ENCODE peak calls at places on chromosomes 1 and 21, in four cellular contexts. One of them, this sample, is unnamed.

GRCh38 chr1:26703466-26703865 is 7.7 kb downstream of the ARID1A start:
- DNase-seq in psoas muscle: no peak
- DNase-seq in endothelial cell: no peak
- DNase-seq in GM13976: no peak
- DNase-seq in this sample: no peak

GRCh38 chr1:185355947-185356346 is 38.9 kb upstream of the IVNS1ABP start:
- DNase-seq in endothelial cell: no peak
- DNase-seq in GM13976: no peak
- DNase-seq in psoas muscle: no peak
- DNase-seq in this sample: no peak

GRCh38 chr21:40507978-40508377 is 339.0 kb downstream of the DSCAM start:
- DNase-seq in GM13976: no peak
- DNase-seq in psoas muscle: no peak
- DNase-seq in endothelial cell: no peak
- DNase-seq in this sample: no peak

GRCh38 chr1:85599076-85599491 is 18.5 kb downstream of the CCN1 start:
- DNase-seq in GM13976: no peak
- DNase-seq in endothelial cell: no peak
- DNase-seq in psoas muscle: peak
- DNase-seq in this sample: no peak

GRCh38 chr1:208045410-208046252 is 134.7 kb upstream of the CD34 start:
- DNase-seq in endothelial cell: no peak
- DNase-seq in psoas muscle: no peak
- DNase-seq in GM13976: no peak
- DNase-seq in this sample: no peak

GRCh38 chr1:182608850-182609610 is 4.8 kb upstream of the RGS16 start:
- DNase-seq in GM13976: no peak
- DNase-seq in endothelial cell: no peak
- DNase-seq in psoas muscle: no peak
- DNase-seq in this sample: no peak

GRCh38 chr1:6459850-6460265 is 6.1 kb downstream of the TNFRSF25 start:
- DNase-seq in psoas muscle: no peak
- DNase-seq in GM13976: no peak
- DNase-seq in endothelial cell: no peak
- DNase-seq in this sample: peak

GRCh38 chr1:206517784-206518183 is 10.5 kb downstream of the RASSF5 start:
- DNase-seq in GM13976: no peak
- DNase-seq in endothelial cell: no peak
- DNase-seq in psoas muscle: no peak
- DNase-seq in this sample: no peak

GRCh38 chr21:45261093-45261492 is 26.6 kb downstream of the POFUT2 start:
- DNase-seq in psoas muscle: no peak
- DNase-seq in endothelial cell: no peak
- DNase-seq in GM13976: no peak
- DNase-seq in this sample: no peak

GRCh38 chr1:226619031-226619430 is 70.5 kb downstream of the STUM start:
- DNase-seq in psoas muscle: no peak
- DNase-seq in GM13976: no peak
- DNase-seq in endothelial cell: no peak
- DNase-seq in this sample: no peak

GRCh38 chr1:236808564-236809130 is 13.6 kb downstream of the MTR start:
- DNase-seq in GM13976: no peak
- DNase-seq in endothelial cell: no peak
- DNase-seq in psoas muscle: no peak
- DNase-seq in this sample: no peak

GRCh38 chr1:61448934-61449368 is 276.0 kb downstream of the TM2D1 start:
- DNase-seq in endothelial cell: no peak
- DNase-seq in GM13976: no peak
- DNase-seq in psoas muscle: peak
- DNase-seq in this sample: no peak

GRCh38 chr1:7582439-7582972 is 188.6 kb upstream of the VAMP3 start:
- DNase-seq in GM13976: no peak
- DNase-seq in endothelial cell: no peak
- DNase-seq in psoas muscle: no peak
- DNase-seq in this sample: no peak

This sample was measured in activated naive CD4-positive, alpha-beta T cell treated with anti-CD3 and anti-CD28 coated beads for 36 hours.